ENCODE peak calls at places on chromosomes 4 and X, in seven cellular contexts. K is GM10248; T is activated naive CD4-positive, alpha-beta T cell treated with anti-CD3 and anti-CD28 coated beads, Interleukin-2, amount 50 U/mL, for 72 hours; B is GM03348; S is activated naive CD8-positive, alpha-beta T cell treated with anti-CD3 and anti-CD28 coated beads for 36 hours; Y is RPMI7951; M is SW480. V is an unnamed sample.

GRCh38 chr4:110310795-110311194 is 112.4 kb upstream of the ELOVL6 start:
- DNase-seq in T (no peak), K (no peak), B (no peak), S (no peak), M (no peak), Y (peak; percentile 26), V (no peak)

GRCh38 chrX:115393271-115393670 is 103.8 kb downstream of the LUZP4 start:
- DNase-seq in Y (peak; percentile 33), M (peak; percentile 0), S (no peak), K (no peak), B (no peak), T (no peak), V (no peak)

GRCh38 chrX:49884290-49884862 is 5.1 kb downstream of the USP27X start:
- DNase-seq in T (peak; percentile 58), S (peak; percentile 52), Y (peak; percentile 53), B (peak; percentile 57), K (peak; percentile 39), M (peak; percentile 54), V (peak; percentile 68)

GRCh38 chr4:7365472-7366179 is 69.1 kb downstream of the PSAPL1 start:
- DNase-seq in M (no peak), S (no peak), K (no peak), Y (no peak), B (no peak), T (no peak), V (no peak)

GRCh38 chrX:17081535-17081934 is 135.1 kb downstream of the REPS2 start:
- DNase-seq in T (no peak), Y (no peak), K (no peak), B (no peak), M (no peak), S (no peak), V (no peak)

GRCh38 chr4:92066485-92066884 is 237.3 kb upstream of the GRID2 start:
- DNase-seq in M (no peak), B (no peak), K (no peak), S (no peak), T (no peak), Y (no peak), V (no peak)

GRCh38 chr4:14539246-14539645 is 463.0 kb upstream of the CPEB2 start:
- DNase-seq in M (no peak), Y (no peak), T (no peak), K (no peak), S (no peak), B (no peak), V (no peak)

GRCh38 chr4:47855350-47855749 is 17.5 kb upstream of the CORIN start:
- DNase-seq in T (no peak), M (no peak), B (peak; percentile 54), Y (peak; percentile 11), S (no peak), K (no peak), V (no peak)

GRCh38 chrX:49644991-49645637 is 46.3 kb downstream of the GAGE1 start:
- DNase-seq in T (no peak), Y (no peak), B (no peak), K (no peak), M (no peak), S (no peak), V (no peak)

GRCh38 chr4:55125087-55125721 is at the start of gene KDR:
- DNase-seq in B (peak; percentile 66), S (no peak), M (no peak), T (peak; percentile 6), K (no peak), Y (peak; percentile 3), V (peak; percentile 81)

GRCh38 chr4:172982151-172982590 is 186.4 kb upstream of the GALNT7 start:
- DNase-seq in S (no peak), T (no peak), B (peak; percentile 40), Y (peak; percentile 18), K (no peak), M (no peak), V (peak; percentile 85)

GRCh38 chr4:56727150-56727549 is 46.1 kb upstream of the HOPX start:
- DNase-seq in M (no peak), S (no peak), B (no peak), K (no peak), T (no peak), Y (peak; percentile 5), V (no peak)

GRCh38 chrX:19725545-19726102 is 161.8 kb downstream of the SH3KBP1 start:
- DNase-seq in S (no peak), T (no peak), B (no peak), Y (no peak), M (no peak), K (no peak), V (no peak)

GRCh38 chrX:111164728-111165127 is 68.7 kb downstream of the PAK3 start:
- DNase-seq in Y (peak; percentile 0), M (peak; percentile 11), T (no peak), K (no peak), S (no peak), B (peak; percentile 12), V (no peak)

GRCh38 chrX:27336466-27337091 is 126.6 kb downstream of the PPP4R3C start:
- DNase-seq in S (peak; percentile 3), Y (peak; percentile 0), M (peak; percentile 10), B (peak; percentile 7), K (peak; percentile 18), T (peak; percentile 12), V (peak; percentile 55)

GRCh38 chr4:19402666-19403065 is 849.0 kb upstream of the SLIT2 start:
- DNase-seq in M (no peak), S (no peak), T (no peak), Y (no peak), B (peak; percentile 35), K (no peak), V (no peak)

GRCh38 chrX:76433219-76433618 is 5.7 kb downstream of the MAGEE1 start:
- DNase-seq in T (no peak), B (no peak), S (no peak), M (no peak), Y (no peak), K (no peak), V (no peak)

GRCh38 chr4:42280327-42281095 is 116.8 kb upstream of the SHISA3 start:
- DNase-seq in K (peak; percentile 56), S (no peak), Y (peak; percentile 4), B (peak; percentile 51), M (no peak), T (peak; percentile 34), V (peak; percentile 64)

GRCh38 chrX:142898164-142898563 is 127.6 kb upstream of the SPANXN4 start:
- DNase-seq in Y (no peak), T (no peak), S (no peak), B (no peak), M (no peak), K (no peak), V (no peak)

V was measured in dermis blood vessel endothelial cell.